ENCODE peak calls at places on chromosomes 3 and 15, in four cellular contexts. Q is HFF-Myc; N is CD4-positive, alpha-beta T cell; H is NCI-H1092. I is an unnamed sample.

GRCh38 chr15:69972436-69972835 is 125.3 kb downstream of the TLE3 start:
- DNase-seq in N (no peak), H (no peak), Q (no peak), I (no peak)

GRCh38 chr3:152259480-152259879 is 9.2 kb upstream of the MBNL1 start:
- DNase-seq in Q (no peak), N (no peak), H (no peak), I (no peak)

GRCh38 chr3:184546252-184546651 is 15.3 kb upstream of the EPHB3 start:
- DNase-seq in H (no peak), N (no peak), Q (no peak), I (no peak)

GRCh38 chr3:137194301-137194700 is 236.5 kb downstream of the IL20RB start:
- DNase-seq in Q (no peak), H (no peak), N (no peak), I (no peak)

GRCh38 chr15:73951044-73951561 is 24.8 kb downstream of the LOXL1 start:
- DNase-seq in H (peak; percentile 77), N (peak; percentile 77), Q (peak; percentile 90), I (no peak)

GRCh38 chr3:77039606-77040553 is at the start of gene ROBO2:
- DNase-seq in N (no peak), Q (no peak), H (peak; percentile 57), I (no peak)

GRCh38 chr15:34721802-34722795 is 32.7 kb downstream of the GJD2 start:
- DNase-seq in Q (no peak), H (peak; percentile 47), N (no peak), I (peak; percentile 7)

GRCh38 chr15:59491062-59491461 is 53.1 kb downstream of the FAM81A start:
- DNase-seq in N (no peak), Q (no peak), H (no peak), I (no peak)

GRCh38 chr3:193847402-193847801 is 254.4 kb downstream of the OPA1 start:
- DNase-seq in H (no peak), N (no peak), Q (no peak), I (no peak)

GRCh38 chr15:36996121-36996520 is 104.2 kb downstream of the MEIS2 start:
- DNase-seq in N (no peak), H (no peak), Q (no peak), I (no peak)

GRCh38 chr3:117963858-117964257 is 1070.8 kb downstream of the IGSF11 start:
- DNase-seq in N (no peak), Q (no peak), H (no peak), I (no peak)

GRCh38 chr3:101806491-101806890 is 27.5 kb downstream of the NXPE3 start:
- DNase-seq in Q (no peak), H (no peak), N (no peak), I (no peak)

GRCh38 chr15:92914768-92915221 is 14.7 kb downstream of the CHD2 start:
- DNase-seq in N (no peak), H (no peak), Q (no peak), I (no peak)

GRCh38 chr3:125087768-125088391 is 32.1 kb upstream of the HEG1 start:
- DNase-seq in Q (no peak), H (no peak), N (no peak), I (no peak)

GRCh38 chr3:46076606-46077005 is 49.3 kb upstream of the XCR1 start:
- DNase-seq in H (no peak), N (no peak), Q (no peak), I (no peak)

GRCh38 chr15:68277131-68277604 is 377 bp upstream of the FEM1B start:
- DNase-seq in Q (no peak), N (no peak), H (peak; percentile 26), I (no peak)

GRCh38 chr3:13296662-13297061 is 123.5 kb downstream of the NUP210 start:
- DNase-seq in H (no peak), Q (no peak), N (no peak), I (no peak)

GRCh38 chr15:75661041-75661778 is 13.5 kb downstream of the SNX33 start:
- DNase-seq in Q (peak; percentile 72), N (no peak), H (no peak), I (no peak)

GRCh38 chr3:107710851-107711250 is 188.1 kb downstream of the BBX start:
- DNase-seq in N (no peak), Q (no peak), H (no peak), I (peak; percentile 15)

GRCh38 chr15:78329625-78330024 is 10.5 kb upstream of the CRABP1 start:
- DNase-seq in H (no peak), Q (no peak), N (no peak), I (no peak)

GRCh38 chr3:53484979-53485378 is 9.4 kb upstream of the CACNA1D start:
- DNase-seq in H (no peak), Q (no peak), N (no peak), I (no peak)

GRCh38 chr3:146308682-146309081 is 57.8 kb upstream of the PLSCR4 start:
- DNase-seq in H (no peak), N (no peak), Q (peak; percentile 33), I (no peak)

GRCh38 chr15:92808611-92809063 is 91.5 kb upstream of the CHD2 start:
- DNase-seq in H (no peak), Q (no peak), N (no peak), I (no peak)

GRCh38 chr3:33061782-33062181 is 35.2 kb downstream of the GLB1 start:
- DNase-seq in Q (peak; percentile 69), H (no peak), N (peak; percentile 17), I (no peak)

GRCh38 chr3:164732166-164732565 is 346.1 kb downstream of the SI start:
- DNase-seq in H (no peak), N (no peak), Q (no peak), I (no peak)

GRCh38 chr15:72423256-72423655 is 25.2 kb downstream of the TMEM202 start:
- DNase-seq in H (no peak), N (no peak), Q (peak; percentile 53), I (no peak)

GRCh38 chr15:75352186-75352585 is 5.3 kb downstream of the NEIL1 start:
- DNase-seq in N (no peak), Q (no peak), H (no peak), I (no peak)

GRCh38 chr3:109597438-109597837 is 260.1 kb upstream of the DPPA4 start:
- DNase-seq in Q (no peak), H (no peak), N (no peak), I (no peak)

GRCh38 chr15:70580958-70581357 is 182.4 kb downstream of the UACA start:
- DNase-seq in Q (no peak), N (no peak), H (no peak), I (no peak)

GRCh38 chr3:122893754-122894668 is 99.1 kb downstream of the SLC49A4 start:
- DNase-seq in H (no peak), N (no peak), Q (no peak), I (no peak)

I was measured in HCT116.